ENCODE peak calls at places on chromosomes 3 and 15, in ten cellular contexts. One of them, this sample, is unnamed.

GRCh38 chr15:60720493-60721231 is 241.7 kb upstream of the ICE2 start:
- DNase-seq in mesendoderm: no peak
- DNase-seq in H1: no peak
- DNase-seq in SJSA1: no peak
- DNase-seq in effector memory CD4-positive, alpha-beta T cell: peak
- DNase-seq in dorsolateral prefrontal cortex: no peak
- DNase-seq in mammary epithelial cell: no peak
- DNase-seq in psoas muscle: no peak
- DNase-seq in brain microvascular endothelial cell: no peak
- DNase-seq in Karpas-422: peak
- DNase-seq in this sample: no peak

GRCh38 chr3:41365973-41366372 is 166.7 kb downstream of the CTNNB1 start:
- DNase-seq in mesendoderm: no peak
- DNase-seq in H1: no peak
- DNase-seq in SJSA1: no peak
- DNase-seq in effector memory CD4-positive, alpha-beta T cell: no peak
- DNase-seq in dorsolateral prefrontal cortex: no peak
- DNase-seq in mammary epithelial cell: no peak
- DNase-seq in psoas muscle: no peak
- DNase-seq in brain microvascular endothelial cell: no peak
- DNase-seq in Karpas-422: no peak
- DNase-seq in this sample: no peak

GRCh38 chr3:149393355-149394165 is 16.1 kb upstream of the TM4SF1 start:
- DNase-seq in mesendoderm: peak
- DNase-seq in H1: peak
- DNase-seq in SJSA1: peak
- DNase-seq in effector memory CD4-positive, alpha-beta T cell: no peak
- DNase-seq in dorsolateral prefrontal cortex: no peak
- DNase-seq in mammary epithelial cell: peak
- DNase-seq in psoas muscle: peak
- DNase-seq in brain microvascular endothelial cell: peak
- DNase-seq in Karpas-422: peak
- DNase-seq in this sample: peak

GRCh38 chr3:129688310-129688895 is 81.9 kb upstream of the PLXND1 start:
- DNase-seq in mesendoderm: peak
- DNase-seq in H1: peak
- DNase-seq in SJSA1: peak
- DNase-seq in effector memory CD4-positive, alpha-beta T cell: no peak
- DNase-seq in dorsolateral prefrontal cortex: peak
- DNase-seq in mammary epithelial cell: no peak
- DNase-seq in psoas muscle: peak
- DNase-seq in brain microvascular endothelial cell: peak
- DNase-seq in Karpas-422: no peak
- DNase-seq in this sample: no peak

GRCh38 chr3:73637042-73637441 is 12.3 kb upstream of the PDZRN3 start:
- DNase-seq in mesendoderm: no peak
- DNase-seq in H1: no peak
- DNase-seq in SJSA1: no peak
- DNase-seq in effector memory CD4-positive, alpha-beta T cell: no peak
- DNase-seq in dorsolateral prefrontal cortex: no peak
- DNase-seq in mammary epithelial cell: no peak
- DNase-seq in psoas muscle: no peak
- DNase-seq in brain microvascular endothelial cell: no peak
- DNase-seq in Karpas-422: no peak
- DNase-seq in this sample: no peak

GRCh38 chr3:161393803-161394202 is 22.5 kb upstream of the SPTSSB start:
- DNase-seq in mesendoderm: no peak
- DNase-seq in H1: no peak
- DNase-seq in SJSA1: no peak
- DNase-seq in effector memory CD4-positive, alpha-beta T cell: no peak
- DNase-seq in dorsolateral prefrontal cortex: no peak
- DNase-seq in mammary epithelial cell: no peak
- DNase-seq in psoas muscle: no peak
- DNase-seq in brain microvascular endothelial cell: no peak
- DNase-seq in Karpas-422: no peak
- DNase-seq in this sample: no peak

GRCh38 chr15:82093774-82094211 is 48.0 kb upstream of the MEX3B start:
- DNase-seq in mesendoderm: no peak
- DNase-seq in H1: no peak
- DNase-seq in SJSA1: peak
- DNase-seq in effector memory CD4-positive, alpha-beta T cell: no peak
- DNase-seq in dorsolateral prefrontal cortex: no peak
- DNase-seq in mammary epithelial cell: peak
- DNase-seq in psoas muscle: no peak
- DNase-seq in brain microvascular endothelial cell: peak
- DNase-seq in Karpas-422: no peak
- DNase-seq in this sample: peak

GRCh38 chr3:177286034-177286433 is 88.8 kb upstream of the TBL1XR1 start:
- DNase-seq in mesendoderm: peak
- DNase-seq in H1: no peak
- DNase-seq in SJSA1: no peak
- DNase-seq in effector memory CD4-positive, alpha-beta T cell: no peak
- DNase-seq in dorsolateral prefrontal cortex: no peak
- DNase-seq in mammary epithelial cell: peak
- DNase-seq in psoas muscle: no peak
- DNase-seq in brain microvascular endothelial cell: no peak
- DNase-seq in Karpas-422: no peak
- DNase-seq in this sample: no peak

GRCh38 chr15:82313446-82313845 is 35.8 kb downstream of the GOLGA6L10 start:
- DNase-seq in mesendoderm: no peak
- DNase-seq in H1: peak
- DNase-seq in SJSA1: no peak
- DNase-seq in effector memory CD4-positive, alpha-beta T cell: no peak
- DNase-seq in dorsolateral prefrontal cortex: no peak
- DNase-seq in mammary epithelial cell: no peak
- DNase-seq in psoas muscle: no peak
- DNase-seq in brain microvascular endothelial cell: no peak
- DNase-seq in Karpas-422: no peak
- DNase-seq in this sample: no peak

GRCh38 chr3:129502641-129503386 is 25.6 kb upstream of the RHO start:
- DNase-seq in mesendoderm: no peak
- DNase-seq in H1: no peak
- DNase-seq in SJSA1: no peak
- DNase-seq in effector memory CD4-positive, alpha-beta T cell: no peak
- DNase-seq in dorsolateral prefrontal cortex: no peak
- DNase-seq in mammary epithelial cell: no peak
- DNase-seq in psoas muscle: no peak
- DNase-seq in brain microvascular endothelial cell: no peak
- DNase-seq in Karpas-422: no peak
- DNase-seq in this sample: no peak

GRCh38 chr3:172367205-172368105 is 80.8 kb downstream of the GHSR start:
- DNase-seq in mesendoderm: no peak
- DNase-seq in H1: no peak
- DNase-seq in SJSA1: no peak
- DNase-seq in effector memory CD4-positive, alpha-beta T cell: no peak
- DNase-seq in dorsolateral prefrontal cortex: no peak
- DNase-seq in mammary epithelial cell: no peak
- DNase-seq in psoas muscle: no peak
- DNase-seq in brain microvascular endothelial cell: peak
- DNase-seq in Karpas-422: no peak
- DNase-seq in this sample: no peak

GRCh38 chr3:75814797-75815196 is 29.4 kb upstream of the ZNF717 start:
- DNase-seq in mesendoderm: no peak
- DNase-seq in H1: no peak
- DNase-seq in SJSA1: no peak
- DNase-seq in effector memory CD4-positive, alpha-beta T cell: no peak
- DNase-seq in dorsolateral prefrontal cortex: no peak
- DNase-seq in mammary epithelial cell: no peak
- DNase-seq in psoas muscle: no peak
- DNase-seq in brain microvascular endothelial cell: no peak
- DNase-seq in Karpas-422: no peak
- DNase-seq in this sample: no peak

GRCh38 chr15:59522988-59523461 is 85.0 kb downstream of the FAM81A start:
- DNase-seq in mesendoderm: peak
- DNase-seq in H1: peak
- DNase-seq in SJSA1: no peak
- DNase-seq in effector memory CD4-positive, alpha-beta T cell: peak
- DNase-seq in dorsolateral prefrontal cortex: no peak
- DNase-seq in mammary epithelial cell: no peak
- DNase-seq in psoas muscle: no peak
- DNase-seq in brain microvascular endothelial cell: no peak
- DNase-seq in Karpas-422: no peak
- DNase-seq in this sample: peak

GRCh38 chr15:95770191-95770590 is 560.3 kb upstream of the NR2F2 start:
- DNase-seq in mesendoderm: peak
- DNase-seq in H1: no peak
- DNase-seq in SJSA1: peak
- DNase-seq in effector memory CD4-positive, alpha-beta T cell: no peak
- DNase-seq in dorsolateral prefrontal cortex: no peak
- DNase-seq in mammary epithelial cell: peak
- DNase-seq in psoas muscle: no peak
- DNase-seq in brain microvascular endothelial cell: peak
- DNase-seq in Karpas-422: no peak
- DNase-seq in this sample: no peak

GRCh38 chr3:107634142-107634489 is 111.4 kb downstream of the BBX start:
- DNase-seq in mesendoderm: no peak
- DNase-seq in H1: no peak
- DNase-seq in SJSA1: no peak
- DNase-seq in effector memory CD4-positive, alpha-beta T cell: no peak
- DNase-seq in dorsolateral prefrontal cortex: no peak
- DNase-seq in mammary epithelial cell: no peak
- DNase-seq in psoas muscle: no peak
- DNase-seq in brain microvascular endothelial cell: no peak
- DNase-seq in Karpas-422: no peak
- DNase-seq in this sample: no peak

DNA sequence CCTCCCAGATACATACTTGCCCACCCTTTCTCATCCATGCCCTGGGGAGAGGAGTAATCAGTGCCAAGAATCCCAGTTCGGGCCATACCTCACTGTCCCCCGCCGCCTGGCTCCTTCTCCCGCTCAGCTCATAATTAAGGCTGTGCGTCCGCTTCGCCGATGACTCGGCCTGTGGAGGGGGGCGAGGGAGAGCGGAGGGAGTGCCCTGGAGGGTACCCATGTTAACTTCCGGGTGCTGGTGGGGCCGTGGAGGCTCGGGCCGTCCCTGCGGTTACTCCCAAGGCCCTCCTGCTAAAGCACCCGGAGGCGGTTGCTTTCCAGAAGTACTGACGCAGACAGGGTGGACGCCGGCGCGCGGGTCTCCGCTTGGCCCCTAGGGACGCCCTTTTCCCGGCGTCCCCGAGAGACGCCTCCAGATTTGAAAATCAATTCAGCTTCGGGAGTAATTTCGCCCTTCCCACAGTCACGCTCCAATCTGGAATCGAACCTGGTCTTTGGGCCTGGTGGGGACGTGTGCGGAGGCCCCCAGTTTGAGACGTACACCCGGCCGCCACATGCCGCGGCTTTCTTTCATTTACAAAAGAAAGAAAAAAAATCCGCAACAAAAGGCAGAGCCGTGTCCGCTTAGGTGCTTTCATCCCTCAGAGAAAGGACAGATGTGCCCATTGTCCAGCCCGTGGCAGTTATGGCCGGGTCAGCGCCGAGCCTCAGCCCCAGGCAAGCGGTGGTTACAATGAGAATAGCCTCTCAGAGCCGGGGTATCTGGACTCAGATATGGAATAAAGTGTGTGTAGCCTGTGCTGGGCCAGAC is 1.0 kb upstream of the ONECUT1 start:
- DNase-seq in mesendoderm: peak
- DNase-seq in H1: peak
- DNase-seq in SJSA1: no peak
- DNase-seq in effector memory CD4-positive, alpha-beta T cell: no peak
- DNase-seq in dorsolateral prefrontal cortex: no peak
- DNase-seq in mammary epithelial cell: no peak
- DNase-seq in psoas muscle: no peak
- DNase-seq in brain microvascular endothelial cell: no peak
- DNase-seq in Karpas-422: no peak
- DNase-seq in this sample: no peak
- H3K4me3 ChIP-seq in mesendoderm: peak
- H3K4me3 ChIP-seq in H1: peak
- H3K4me3 ChIP-seq in SJSA1: no peak
- H3K4me3 ChIP-seq in effector memory CD4-positive, alpha-beta T cell: peak
- H3K4me3 ChIP-seq in dorsolateral prefrontal cortex: peak
- H3K4me3 ChIP-seq in mammary epithelial cell: no peak
- H3K4me3 ChIP-seq in psoas muscle: peak
- H3K4me3 ChIP-seq in brain microvascular endothelial cell: peak
- H3K4me3 ChIP-seq in Karpas-422: peak
- H3K4me3 ChIP-seq in this sample: no peak

GRCh38 chr3:197023241-197023997 is 6.2 kb downstream of the MELTF start:
- DNase-seq in mesendoderm: no peak
- DNase-seq in H1: no peak
- DNase-seq in SJSA1: no peak
- DNase-seq in effector memory CD4-positive, alpha-beta T cell: no peak
- DNase-seq in dorsolateral prefrontal cortex: no peak
- DNase-seq in mammary epithelial cell: no peak
- DNase-seq in psoas muscle: no peak
- DNase-seq in brain microvascular endothelial cell: no peak
- DNase-seq in Karpas-422: peak
- DNase-seq in this sample: peak
- H3K4me3 ChIP-seq in mesendoderm: no peak
- H3K4me3 ChIP-seq in H1: no peak
- H3K4me3 ChIP-seq in SJSA1: no peak
- H3K4me3 ChIP-seq in effector memory CD4-positive, alpha-beta T cell: no peak
- H3K4me3 ChIP-seq in dorsolateral prefrontal cortex: no peak
- H3K4me3 ChIP-seq in mammary epithelial cell: no peak
- H3K4me3 ChIP-seq in psoas muscle: no peak
- H3K4me3 ChIP-seq in brain microvascular endothelial cell: no peak
- H3K4me3 ChIP-seq in Karpas-422: peak
- H3K4me3 ChIP-seq in this sample: peak

DNA sequence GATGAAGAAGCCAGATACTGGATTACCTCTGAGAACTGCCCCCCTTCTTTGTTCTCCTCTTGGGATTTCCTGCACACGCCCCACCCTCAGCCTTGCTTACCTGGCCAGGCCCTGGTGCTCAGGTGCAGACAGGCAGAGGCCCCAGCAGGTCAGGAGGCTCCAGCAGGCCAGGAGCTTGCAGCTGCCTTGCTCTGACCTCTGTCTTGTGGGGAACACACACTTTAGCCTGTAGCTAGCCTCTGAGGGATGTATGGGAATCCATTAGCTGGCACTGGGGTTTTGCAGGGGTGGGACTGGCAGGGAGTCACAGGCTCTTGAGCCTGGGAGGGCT is 2.7 kb downstream of the SMAD6 start:
- DNase-seq in mesendoderm: no peak
- DNase-seq in H1: no peak
- DNase-seq in SJSA1: no peak
- DNase-seq in effector memory CD4-positive, alpha-beta T cell: no peak
- DNase-seq in dorsolateral prefrontal cortex: no peak
- DNase-seq in mammary epithelial cell: no peak
- DNase-seq in psoas muscle: no peak
- DNase-seq in brain microvascular endothelial cell: no peak
- DNase-seq in Karpas-422: no peak
- DNase-seq in this sample: no peak
- H3K4me3 ChIP-seq in mesendoderm: peak
- H3K4me3 ChIP-seq in H1: peak
- H3K4me3 ChIP-seq in SJSA1: peak
- H3K4me3 ChIP-seq in effector memory CD4-positive, alpha-beta T cell: no peak
- H3K4me3 ChIP-seq in dorsolateral prefrontal cortex: peak
- H3K4me3 ChIP-seq in mammary epithelial cell: no peak
- H3K4me3 ChIP-seq in psoas muscle: peak
- H3K4me3 ChIP-seq in brain microvascular endothelial cell: peak
- H3K4me3 ChIP-seq in Karpas-422: no peak
- H3K4me3 ChIP-seq in this sample: peak

DNA sequence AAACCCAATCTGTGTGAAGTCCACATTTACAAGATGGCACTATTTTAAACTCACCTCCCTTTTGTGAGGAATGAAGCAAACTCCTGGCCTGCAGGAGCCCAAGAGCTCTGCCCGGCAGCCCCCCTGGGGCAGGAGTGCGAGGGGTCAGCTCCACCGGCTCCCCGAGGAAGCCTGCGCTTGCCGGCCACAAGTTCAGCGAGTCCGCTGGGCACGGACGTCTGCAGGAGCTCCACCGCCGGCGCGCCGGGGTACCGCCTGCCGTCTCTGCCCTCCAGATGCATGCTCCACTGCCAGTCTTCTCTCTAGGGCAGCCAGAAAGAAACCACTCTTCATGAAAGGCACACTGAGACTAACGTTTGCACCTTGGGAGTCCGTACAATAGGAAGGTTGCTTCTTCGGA is 17.5 kb downstream of the OCA2 start:
- DNase-seq in mesendoderm: no peak
- DNase-seq in H1: no peak
- DNase-seq in SJSA1: no peak
- DNase-seq in effector memory CD4-positive, alpha-beta T cell: no peak
- DNase-seq in dorsolateral prefrontal cortex: no peak
- DNase-seq in mammary epithelial cell: no peak
- DNase-seq in psoas muscle: no peak
- DNase-seq in brain microvascular endothelial cell: no peak
- DNase-seq in Karpas-422: no peak
- DNase-seq in this sample: no peak
- H3K4me3 ChIP-seq in mesendoderm: no peak
- H3K4me3 ChIP-seq in H1: no peak
- H3K4me3 ChIP-seq in SJSA1: no peak
- H3K4me3 ChIP-seq in effector memory CD4-positive, alpha-beta T cell: no peak
- H3K4me3 ChIP-seq in dorsolateral prefrontal cortex: no peak
- H3K4me3 ChIP-seq in mammary epithelial cell: no peak
- H3K4me3 ChIP-seq in psoas muscle: no peak
- H3K4me3 ChIP-seq in brain microvascular endothelial cell: no peak
- H3K4me3 ChIP-seq in Karpas-422: no peak
- H3K4me3 ChIP-seq in this sample: no peak

This sample was measured in NB4.